ENCODE peak calls at places on chromosomes 7 and 10, in five cellular contexts. One of them, this sample, is unnamed. For H3K4me1, the result is how much of the 10 kb centered on the place peaks cover.

GRCh38 chr10:91465261-91465660 is 55.1 kb downstream of the HECTD2 start:
- DNase-seq in body of pancreas: no peak
- DNase-seq in uterus: no peak
- DNase-seq in PC-9: no peak
- DNase-seq in SK-N-SH: no peak
- DNase-seq in this sample: no peak

GRCh38 chr10:3740157-3740871 is 44.7 kb downstream of the KLF6 start:
- DNase-seq in PC-9: peak
- DNase-seq in SK-N-SH: no peak
- DNase-seq in body of pancreas: no peak
- DNase-seq in uterus: no peak
- DNase-seq in this sample: no peak

GRCh38 chr7:91787923-91788322 is 92.6 kb downstream of the MTERF1 start:
- DNase-seq in body of pancreas: no peak
- DNase-seq in SK-N-SH: no peak
- DNase-seq in uterus: no peak
- DNase-seq in PC-9: no peak
- DNase-seq in this sample: no peak

GRCh38 chr10:76559889-76560215 is 1077.8 kb downstream of the KCNMA1 start:
- DNase-seq in PC-9: no peak
- DNase-seq in body of pancreas: no peak
- DNase-seq in SK-N-SH: no peak
- DNase-seq in uterus: no peak
- DNase-seq in this sample: no peak

GRCh38 chr10:29409241-29410051 is 120.6 kb downstream of the LYZL1 start:
- DNase-seq in uterus: peak
- DNase-seq in body of pancreas: peak
- DNase-seq in SK-N-SH: peak
- DNase-seq in PC-9: no peak
- DNase-seq in this sample: no peak

GRCh38 chr7:66930341-66930740 is 9.3 kb downstream of the TMEM248 start:
- DNase-seq in uterus: no peak
- DNase-seq in SK-N-SH: peak
- DNase-seq in body of pancreas: no peak
- DNase-seq in PC-9: no peak
- DNase-seq in this sample: no peak

GRCh38 chr7:19464751-19465150 is 244.1 kb downstream of the POLR1F start:
- DNase-seq in uterus: no peak
- DNase-seq in SK-N-SH: no peak
- DNase-seq in body of pancreas: no peak
- DNase-seq in PC-9: no peak
- DNase-seq in this sample: no peak

GRCh38 chr7:152435384-152436278 is at the start of gene KMT2C:
- DNase-seq in SK-N-SH: peak
- DNase-seq in body of pancreas: peak
- DNase-seq in uterus: peak
- DNase-seq in PC-9: no peak
- DNase-seq in this sample: peak

GRCh38 chr7:101629171-101629570 is at the start of gene MYL10:
- DNase-seq in PC-9: no peak
- DNase-seq in SK-N-SH: no peak
- DNase-seq in body of pancreas: no peak
- DNase-seq in uterus: no peak
- DNase-seq in this sample: no peak

GRCh38 chr10:7239312-7239985 is 171.4 kb downstream of the SFMBT2 start:
- DNase-seq in PC-9: no peak
- DNase-seq in SK-N-SH: no peak
- DNase-seq in body of pancreas: no peak
- DNase-seq in uterus: no peak
- DNase-seq in this sample: no peak

GRCh38 chr7:115356139-115356746 is 434.3 kb downstream of the MDFIC start:
- DNase-seq in PC-9: no peak
- DNase-seq in body of pancreas: peak
- DNase-seq in SK-N-SH: no peak
- DNase-seq in uterus: no peak
- DNase-seq in this sample: no peak

GRCh38 chr7:100087055-100087750 is 1.6 kb upstream of the COPS6 start:
- DNase-seq in SK-N-SH: peak
- DNase-seq in body of pancreas: no peak
- DNase-seq in uterus: no peak
- DNase-seq in PC-9: peak
- DNase-seq in this sample: no peak

GRCh38 chr10:78025685-78026364 is 3.5 kb downstream of the POLR3A start:
- DNase-seq in PC-9: no peak
- DNase-seq in body of pancreas: no peak
- DNase-seq in uterus: no peak
- DNase-seq in SK-N-SH: no peak
- DNase-seq in this sample: no peak

GRCh38 chr10:28241766-28242399 is 61.0 kb downstream of the MPP7 start:
- DNase-seq in uterus: no peak
- DNase-seq in SK-N-SH: peak
- DNase-seq in PC-9: no peak
- DNase-seq in body of pancreas: peak
- DNase-seq in this sample: no peak

GRCh38 chr7:4683043-4683883 is 1.2 kb downstream of the FOXK1 start:
- DNase-seq in body of pancreas: no peak
- DNase-seq in uterus: peak
- DNase-seq in SK-N-SH: peak
- DNase-seq in PC-9: no peak
- DNase-seq in this sample: no peak

GRCh38 chr7:141342664-141343400 is 208.4 kb upstream of the AGK start:
- DNase-seq in body of pancreas: no peak
- DNase-seq in SK-N-SH: no peak
- DNase-seq in PC-9: no peak
- DNase-seq in uterus: no peak
- DNase-seq in this sample: no peak

GRCh38 chr10:115951242-115951641 is 321.8 kb downstream of the GFRA1 start:
- DNase-seq in uterus: no peak
- DNase-seq in SK-N-SH: no peak
- DNase-seq in body of pancreas: no peak
- DNase-seq in PC-9: no peak
- DNase-seq in this sample: no peak

GRCh38 chr7:23467731-23468720 is 2.3 kb downstream of the IGF2BP3 start:
- DNase-seq in PC-9: peak
- DNase-seq in body of pancreas: no peak
- DNase-seq in uterus: no peak
- DNase-seq in SK-N-SH: peak
- DNase-seq in this sample: no peak

GRCh38 chr7:80313716-80314115 is 179.1 kb downstream of the GNAI1 start:
- DNase-seq in PC-9: no peak
- DNase-seq in uterus: no peak
- DNase-seq in body of pancreas: no peak
- DNase-seq in SK-N-SH: no peak
- DNase-seq in this sample: no peak

GRCh38 chr10:30974355-30974754 is 57.3 kb downstream of the ZNF438 start:
- DNase-seq in PC-9: no peak
- DNase-seq in body of pancreas: no peak
- DNase-seq in uterus: no peak
- DNase-seq in SK-N-SH: no peak
- DNase-seq in this sample: no peak

GRCh38 chr10:32338262-32338661 is 8.7 kb downstream of the EPC1 start:
- DNase-seq in SK-N-SH: no peak
- DNase-seq in body of pancreas: no peak
- DNase-seq in uterus: no peak
- DNase-seq in PC-9: no peak
- DNase-seq in this sample: no peak

GRCh38 chr10:69241575-69241974 is 21.4 kb downstream of the HKDC1 start:
- DNase-seq in body of pancreas: no peak
- DNase-seq in SK-N-SH: no peak
- DNase-seq in uterus: no peak
- DNase-seq in PC-9: no peak
- DNase-seq in this sample: no peak

DNA sequence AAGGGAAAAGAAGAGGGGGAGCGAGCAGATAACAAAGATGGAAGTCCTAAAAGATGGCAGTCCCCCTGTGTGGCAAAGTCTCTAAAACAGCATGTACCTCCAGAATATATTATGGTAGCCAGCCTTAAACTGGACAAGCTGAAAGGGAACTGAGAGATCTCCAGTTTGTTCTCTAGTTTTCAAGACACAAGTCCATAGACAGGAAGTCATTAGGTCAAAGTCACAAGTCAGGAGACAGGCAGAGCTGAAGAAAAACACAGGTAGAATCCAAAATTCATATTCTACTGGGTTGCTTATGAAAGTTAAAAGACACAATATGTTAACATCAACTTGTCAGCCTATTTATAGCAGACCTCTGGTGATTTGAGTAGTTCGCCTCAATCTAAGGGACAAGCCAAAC is 38.7 kb downstream of the FAM107B start:
- DNase-seq in PC-9: no peak
- DNase-seq in SK-N-SH: no peak
- DNase-seq in uterus: no peak
- DNase-seq in body of pancreas: no peak
- DNase-seq in this sample: no peak
- H3K27ac ChIP-seq in PC-9: no peak
- H3K27ac ChIP-seq in SK-N-SH: no peak
- H3K27ac ChIP-seq in uterus: peak
- H3K27ac ChIP-seq in body of pancreas: peak
- H3K27ac ChIP-seq in this sample: peak

GRCh38 chr10:72244573-72245038 is 28.5 kb upstream of the ASCC1 start:
- DNase-seq in PC-9: no peak
- DNase-seq in SK-N-SH: no peak
- DNase-seq in uterus: no peak
- DNase-seq in body of pancreas: no peak
- DNase-seq in this sample: no peak
- H3K4me1 ChIP-seq in PC-9: half or more
- H3K4me1 ChIP-seq in SK-N-SH: under half
- H3K4me1 ChIP-seq in uterus: under half
- H3K4me1 ChIP-seq in body of pancreas: half or more
- H3K4me1 ChIP-seq in this sample: under half

GRCh38 chr10:79116363-79116762 is 47.6 kb downstream of the ZMIZ1 start:
- DNase-seq in PC-9: no peak
- DNase-seq in SK-N-SH: no peak
- DNase-seq in uterus: no peak
- DNase-seq in body of pancreas: no peak
- DNase-seq in this sample: no peak

GRCh38 chr10:79116801-79117723 is 48.3 kb downstream of the ZMIZ1 start:
- DNase-seq in body of pancreas: peak
- DNase-seq in uterus: no peak
- DNase-seq in SK-N-SH: no peak
- DNase-seq in PC-9: no peak
- DNase-seq in this sample: no peak

GRCh38 chr10:79112898-79113431 is 44.2 kb downstream of the ZMIZ1 start:
- DNase-seq in SK-N-SH: peak
- DNase-seq in body of pancreas: peak
- DNase-seq in PC-9: no peak
- DNase-seq in uterus: peak
- DNase-seq in this sample: peak

GRCh38 chr10:79113827-79114226 is 45.1 kb downstream of the ZMIZ1 start:
- DNase-seq in SK-N-SH: peak
- DNase-seq in body of pancreas: no peak
- DNase-seq in PC-9: no peak
- DNase-seq in uterus: no peak
- DNase-seq in this sample: no peak

DNA sequence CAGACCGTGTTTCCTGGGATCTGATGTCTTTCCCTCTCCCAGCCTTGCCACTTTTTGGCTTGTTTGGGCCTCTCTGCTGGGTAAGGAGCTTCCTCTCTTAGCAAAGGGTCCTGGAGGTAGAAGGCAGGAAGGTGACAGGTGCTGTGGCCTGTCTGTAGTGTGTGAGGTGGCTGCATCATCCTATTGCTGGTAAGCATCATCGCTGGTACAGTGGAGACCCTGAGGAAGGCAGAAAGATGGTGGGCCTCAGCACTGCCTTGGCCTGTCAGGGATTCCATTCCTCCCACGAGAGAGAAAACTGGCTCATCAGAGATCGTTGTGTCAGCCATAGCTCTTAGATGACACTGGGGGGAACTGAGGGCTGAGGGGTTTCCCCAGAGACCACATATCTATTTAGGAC is 46.5 kb downstream of the ZMIZ1 start:
- DNase-seq in uterus: no peak
- DNase-seq in SK-N-SH: no peak
- DNase-seq in PC-9: no peak
- DNase-seq in body of pancreas: no peak
- DNase-seq in this sample: no peak
- H3K27ac ChIP-seq in uterus: peak
- H3K27ac ChIP-seq in SK-N-SH: peak
- H3K27ac ChIP-seq in PC-9: no peak
- H3K27ac ChIP-seq in body of pancreas: peak
- H3K27ac ChIP-seq in this sample: no peak

DNA sequence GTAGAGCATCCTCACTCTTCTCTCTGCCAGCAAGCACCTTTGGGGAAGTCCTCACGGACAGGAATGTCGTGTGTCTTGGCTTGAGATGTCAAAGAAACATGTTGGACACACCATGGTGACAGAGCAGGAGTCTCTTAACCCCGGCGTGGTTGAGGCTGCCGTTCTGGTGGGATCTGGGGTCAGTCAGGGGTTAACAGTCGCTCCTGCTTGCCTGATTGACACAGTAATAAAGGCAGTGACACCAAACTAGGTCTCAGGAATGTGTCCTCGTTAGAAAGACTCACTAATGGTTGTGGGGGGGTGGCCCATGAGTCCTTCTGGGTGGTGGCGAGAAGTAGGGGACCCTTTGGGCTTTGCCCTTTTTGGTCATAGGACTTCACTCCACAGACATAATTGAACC is 69.0 kb downstream of the TCF7L2 start:
- DNase-seq in body of pancreas: no peak
- DNase-seq in PC-9: no peak
- DNase-seq in uterus: no peak
- DNase-seq in SK-N-SH: no peak
- DNase-seq in this sample: no peak
- H3K4me1 ChIP-seq in body of pancreas: half or more
- H3K4me1 ChIP-seq in PC-9: under half
- H3K4me1 ChIP-seq in uterus: under half
- H3K4me1 ChIP-seq in SK-N-SH: under half
- H3K4me1 ChIP-seq in this sample: under half